ENCODE peak calls at places on chromosomes 5 and 9, in nine cellular contexts. L, U, V, N, P, T, F, E and Y are unnamed samples. For H3K4me1 and H3K9me3, the result is how much of the 10 kb centered on the place peaks cover.

GRCh38 chr5:53321073-53321472 is 159.4 kb upstream of the FST start:
- DNase-seq in T (no peak), P (no peak), E (no peak), N (no peak), U (no peak), L (no peak), F (peak), V (no peak), Y (no peak)

GRCh38 chr5:23675456-23675855 is 168.0 kb downstream of the PRDM9 start:
- DNase-seq in V (no peak), L (no peak), E (no peak), U (no peak), P (no peak), T (no peak), F (no peak), N (no peak), Y (no peak)

GRCh38 chr9:138074516-138074915 is 196.9 kb downstream of the CACNA1B start:
- DNase-seq in P (peak), T (no peak), V (peak), U (peak), F (no peak), L (no peak), E (no peak), N (no peak), Y (no peak)

GRCh38 chr5:56608216-56608925 is 207.0 kb upstream of the MAP3K1 start:
- DNase-seq in L (no peak), V (no peak), P (peak), N (peak), F (no peak), T (no peak), E (no peak), U (no peak), Y (no peak)

GRCh38 chr5:82352146-82352791 is 74.1 kb upstream of the RPS23 start:
- DNase-seq in E (no peak), V (no peak), U (no peak), P (no peak), F (peak), N (peak), T (no peak), L (peak), Y (no peak)

GRCh38 chr9:98172604-98173003 is 19.8 kb downstream of the CORO2A start:
- DNase-seq in T (peak), F (no peak), L (no peak), E (no peak), U (no peak), V (no peak), P (no peak), N (peak), Y (no peak)

GRCh38 chr5:50727149-50727496 is 60.7 kb downstream of the PARP8 start:
- DNase-seq in L (no peak), F (no peak), U (peak), T (peak), V (no peak), E (no peak), P (no peak), N (no peak), Y (no peak)

GRCh38 chr5:58946232-58946631 is 363.4 kb downstream of the RAB3C start:
- DNase-seq in F (no peak), E (no peak), L (no peak), V (no peak), T (no peak), N (no peak), P (no peak), U (no peak), Y (no peak)

GRCh38 chr9:73143606-73144328 is 7.9 kb upstream of the ANXA1 start:
- DNase-seq in E (no peak), N (peak), P (no peak), U (no peak), V (no peak), L (peak), F (peak), T (no peak), Y (no peak)

GRCh38 chr9:26856413-26857032 is 36.1 kb downstream of the CAAP1 start:
- DNase-seq in T (peak), V (no peak), E (no peak), F (peak), N (peak), U (no peak), L (peak), P (no peak), Y (no peak)

GRCh38 chr9:19787672-19788071 is 1.2 kb downstream of the SLC24A2 start:
- DNase-seq in F (no peak), L (no peak), U (no peak), N (no peak), E (no peak), T (no peak), P (no peak), V (no peak), Y (no peak)

GRCh38 chr5:115559524-115559923 is 14.9 kb upstream of the FEM1C start:
- DNase-seq in P (no peak), N (peak), E (no peak), T (no peak), V (no peak), L (no peak), U (no peak), F (peak), Y (no peak)

GRCh38 chr9:92679413-92680165 is 9.7 kb upstream of the IPPK start:
- DNase-seq in L (no peak), T (no peak), V (no peak), E (no peak), F (no peak), U (no peak), N (no peak), P (no peak), Y (no peak)

GRCh38 chr5:40483316-40483715 is 196.4 kb upstream of the PTGER4 start:
- DNase-seq in P (no peak), T (no peak), F (no peak), U (no peak), N (no peak), V (no peak), E (no peak), L (no peak), Y (no peak)

GRCh38 chr9:72065076-72065475 is 4.7 kb upstream of the C9orf57 start:
- DNase-seq in T (no peak), V (no peak), F (no peak), L (no peak), E (no peak), N (no peak), U (no peak), P (no peak), Y (no peak)

GRCh38 chr5:2916076-2916682 is 164.7 kb upstream of the IRX2 start:
- DNase-seq in V (no peak), L (no peak), U (no peak), E (no peak), N (no peak), P (no peak), F (no peak), T (no peak), Y (no peak)

GRCh38 chr5:167582263-167582662 is 709.2 kb upstream of the WWC1 start:
- DNase-seq in L (no peak), T (no peak), V (no peak), N (peak), U (no peak), E (no peak), P (no peak), F (no peak), Y (no peak)

GRCh38 chr9:89730715-89731114 is 125.9 kb downstream of the GADD45G start:
- DNase-seq in E (no peak), F (no peak), V (no peak), L (no peak), U (no peak), P (peak), T (no peak), N (no peak), Y (no peak)

GRCh38 chr9:136572003-136572595 is 26.3 kb upstream of the NOTCH1 start:
- DNase-seq in N (peak), L (no peak), F (peak), U (no peak), E (peak), V (no peak), T (no peak), P (peak), Y (no peak)

GRCh38 chr5:82991678-82992323 is 85.4 kb downstream of the TMEM167A start:
- DNase-seq in T (no peak), L (peak), P (no peak), E (no peak), F (peak), V (no peak), N (peak), U (no peak), Y (no peak)

GRCh38 chr5:65475336-65475735 is 6.4 kb downstream of the ADAMTS6 start:
- DNase-seq in N (no peak), V (no peak), E (no peak), P (no peak), U (no peak), T (no peak), L (peak), F (no peak), Y (no peak)

GRCh38 chr9:82054264-82055015 is 65.9 kb downstream of the SPATA31D1 start:
- DNase-seq in F (no peak), V (no peak), E (no peak), P (no peak), N (no peak), L (no peak), T (no peak), U (no peak), Y (no peak)

GRCh38 chr5:143586781-143587362 is 183.4 kb upstream of the NR3C1 start:
- DNase-seq in E (no peak), T (no peak), P (no peak), F (no peak), N (no peak), U (no peak), V (no peak), L (no peak), Y (no peak)

GRCh38 chr9:122264360-122265264 is at the start of the genes MRRF and RBM18:
- DNase-seq in U (peak), E (peak), N (peak), F (peak), L (peak), P (peak), V (peak), T (peak), Y (peak)

GRCh38 chr5:80976985-80977384 is 16.8 kb downstream of the RASGRF2 start:
- DNase-seq in U (no peak), V (no peak), T (no peak), E (no peak), F (no peak), P (no peak), N (no peak), L (no peak), Y (no peak)

GRCh38 chr5:151870820-151871219 is 53.8 kb downstream of the GLRA1 start:
- DNase-seq in E (no peak), V (no peak), T (no peak), F (peak), P (no peak), N (peak), L (no peak), U (no peak), Y (no peak)

GRCh38 chr9:112884721-112885120 is 6.0 kb downstream of the SLC46A2 start:
- DNase-seq in T (no peak), P (no peak), N (no peak), U (no peak), L (no peak), F (no peak), V (no peak), E (no peak), Y (no peak)

GRCh38 chr9:112069318-112070169 is 105.6 kb downstream of the SUSD1 start:
- DNase-seq in V (no peak), N (no peak), P (no peak), T (no peak), U (no peak), E (no peak), L (no peak), F (peak), Y (no peak)

GRCh38 chr9:110015759-110016158 is 192.2 kb downstream of the C9orf152 start:
- DNase-seq in E (no peak), N (peak), P (no peak), L (peak), F (peak), T (no peak), V (no peak), U (no peak), Y (no peak)

GRCh38 chr5:40599676-40600075 is 80.0 kb upstream of the PTGER4 start:
- DNase-seq in F (no peak), N (no peak), L (no peak), T (no peak), E (no peak), U (no peak), V (no peak), P (no peak), Y (no peak)

GRCh38 chr5:34743878-34744277 is 87.8 kb downstream of the RAI14 start:
- DNase-seq in F (peak), L (no peak), U (no peak), V (no peak), E (no peak), P (no peak), N (peak), T (no peak), Y (no peak)

GRCh38 chr5:54985301-54986268 is at the start of gene ESM1:
- DNase-seq in P (no peak), T (no peak), N (peak), U (no peak), E (no peak), V (no peak), L (peak), F (peak), Y (no peak)

GRCh38 chr9:132094314-132094791 is 14.7 kb upstream of the MED27 start:
- DNase-seq in V (no peak), N (peak), T (no peak), U (no peak), E (no peak), L (no peak), F (peak), P (no peak), Y (no peak)

GRCh38 chr5:129631946-129632345 is 115.9 kb upstream of the MINAR2 start:
- DNase-seq in N (no peak), E (no peak), V (no peak), U (no peak), P (no peak), T (no peak), L (no peak), F (no peak), Y (no peak)

GRCh38 chr5:78527054-78527884 is 121.3 kb downstream of the LHFPL2 start:
- DNase-seq in N (peak), F (peak), T (no peak), E (no peak), P (peak), L (peak), U (peak), V (peak), Y (no peak)

GRCh38 chr9:68715181-68715456 is 10.1 kb downstream of the PIP5K1B start:
- DNase-seq in T (no peak), L (no peak), V (no peak), P (no peak), E (no peak), U (no peak), F (no peak), N (no peak), Y (no peak)

GRCh38 chr9:68711281-68711680 is 6.2 kb downstream of the PIP5K1B start:
- DNase-seq in F (no peak), T (no peak), N (no peak), U (no peak), E (no peak), P (no peak), L (no peak), V (no peak), Y (no peak)

GRCh38 chr9:68710082-68710481 is 5.0 kb downstream of the PIP5K1B start:
- DNase-seq in V (no peak), L (no peak), P (no peak), F (no peak), U (no peak), N (no peak), T (no peak), E (no peak), Y (no peak)

GRCh38 chr9:68717554-68718453 is 12.8 kb downstream of the PIP5K1B start:
- DNase-seq in V (no peak), F (no peak), N (no peak), U (no peak), T (no peak), L (no peak), P (no peak), E (no peak), Y (no peak)

DNA sequence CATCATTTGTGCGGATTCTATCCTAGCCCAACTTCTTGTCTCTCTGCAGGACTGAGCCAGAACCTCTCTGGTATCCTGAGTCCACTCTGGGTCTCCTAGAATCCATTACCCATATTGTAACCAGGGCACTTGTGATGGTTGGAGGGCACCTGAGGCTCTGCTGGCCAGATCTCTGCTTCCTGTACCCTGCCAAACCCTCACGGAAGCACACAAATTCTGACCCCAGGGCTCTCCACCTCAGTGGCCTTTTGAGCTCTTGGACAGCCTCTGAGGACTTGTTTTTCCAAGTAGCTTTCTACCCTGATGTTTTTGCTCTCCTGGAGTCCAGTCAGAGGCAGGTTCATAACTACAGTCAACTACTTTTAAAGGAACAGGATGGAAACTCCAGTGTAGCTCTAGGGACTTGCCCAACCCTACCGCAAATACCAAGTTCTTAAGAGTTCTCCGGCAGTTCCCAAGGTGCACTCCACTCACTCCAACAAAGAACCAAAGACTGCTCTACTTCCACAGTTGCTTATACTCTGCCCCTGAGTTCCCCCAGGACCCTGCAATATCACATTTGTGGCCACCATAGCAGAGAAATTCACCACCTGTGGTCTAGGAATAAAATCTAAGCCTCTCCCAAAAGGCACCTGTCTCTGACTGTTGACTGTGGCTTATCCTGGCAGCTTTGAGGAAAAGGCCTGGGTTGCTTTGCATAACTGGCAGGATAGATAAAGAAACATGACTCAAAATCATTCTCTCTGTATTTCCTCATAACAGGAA is 9.6 kb downstream of the PIP5K1B start:
- DNase-seq in N (no peak), L (no peak), T (no peak), P (no peak), V (no peak), U (no peak), F (no peak), E (no peak), Y (no peak)
- H3K4me1 ChIP-seq in N (under half), L (under half), T (under half), P (under half), V (under half), U (under half), F (under half), E (under half), Y (under half)

GRCh38 chr5:6188344-6188743 is 190.0 kb downstream of the MED10 start:
- DNase-seq in L (no peak), V (no peak), E (no peak), P (no peak), U (no peak), F (no peak), N (no peak), T (no peak), Y (no peak)
- H3K9me3 ChIP-seq in L (under half), V (under half), E (under half), P (under half), U (under half), F (under half), N (under half), T (under half), Y (under half)

DNA sequence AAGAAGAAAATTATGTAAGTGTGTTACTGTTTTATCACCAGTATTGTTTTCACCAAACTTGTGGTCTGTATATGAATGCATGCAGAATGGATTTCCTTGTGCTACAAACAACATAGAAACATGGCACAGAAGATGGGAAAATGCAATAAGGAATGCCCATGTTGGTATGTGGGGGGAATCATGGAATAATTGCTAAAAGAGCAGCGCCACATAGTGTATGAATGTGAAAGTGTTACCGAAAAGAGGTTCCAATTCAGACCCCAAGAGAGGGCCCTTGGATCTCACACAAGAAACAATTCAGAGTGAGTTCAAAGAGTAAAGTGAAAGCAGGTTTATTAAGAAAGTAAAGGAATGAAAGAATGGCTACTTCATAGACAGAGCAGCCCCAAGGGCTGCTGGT is 26.4 kb upstream of the TYRP1 start:
- DNase-seq in U (no peak), T (no peak), F (no peak), P (no peak), E (no peak), V (no peak), L (peak), N (no peak), Y (no peak)
- TF ChIP-seq CTCF in U (no peak), T (no peak), F (no peak), P (no peak), E (no peak), V (no peak), L (peak), N (peak), Y (no peak)

GRCh38 chr9:134651226-134651905 is 9.8 kb downstream of the COL5A1 start:
- DNase-seq in V (peak), N (no peak), T (no peak), E (no peak), U (no peak), F (no peak), L (no peak), P (peak), Y (no peak)

GRCh38 chr9:134650431-134651190 is 9.0 kb downstream of the COL5A1 start:
- DNase-seq in L (no peak), T (no peak), V (peak), N (no peak), E (no peak), P (peak), U (no peak), F (no peak), Y (no peak)

GRCh38 chr9:134647359-134648115 is 5.9 kb downstream of the COL5A1 start:
- DNase-seq in V (no peak), P (peak), F (no peak), E (no peak), L (no peak), T (no peak), U (peak), N (no peak), Y (no peak)

GRCh38 chr9:134645607-134646365 is 4.2 kb downstream of the COL5A1 start:
- DNase-seq in F (no peak), E (no peak), L (no peak), V (no peak), N (no peak), P (no peak), U (no peak), T (no peak), Y (no peak)

DNA sequence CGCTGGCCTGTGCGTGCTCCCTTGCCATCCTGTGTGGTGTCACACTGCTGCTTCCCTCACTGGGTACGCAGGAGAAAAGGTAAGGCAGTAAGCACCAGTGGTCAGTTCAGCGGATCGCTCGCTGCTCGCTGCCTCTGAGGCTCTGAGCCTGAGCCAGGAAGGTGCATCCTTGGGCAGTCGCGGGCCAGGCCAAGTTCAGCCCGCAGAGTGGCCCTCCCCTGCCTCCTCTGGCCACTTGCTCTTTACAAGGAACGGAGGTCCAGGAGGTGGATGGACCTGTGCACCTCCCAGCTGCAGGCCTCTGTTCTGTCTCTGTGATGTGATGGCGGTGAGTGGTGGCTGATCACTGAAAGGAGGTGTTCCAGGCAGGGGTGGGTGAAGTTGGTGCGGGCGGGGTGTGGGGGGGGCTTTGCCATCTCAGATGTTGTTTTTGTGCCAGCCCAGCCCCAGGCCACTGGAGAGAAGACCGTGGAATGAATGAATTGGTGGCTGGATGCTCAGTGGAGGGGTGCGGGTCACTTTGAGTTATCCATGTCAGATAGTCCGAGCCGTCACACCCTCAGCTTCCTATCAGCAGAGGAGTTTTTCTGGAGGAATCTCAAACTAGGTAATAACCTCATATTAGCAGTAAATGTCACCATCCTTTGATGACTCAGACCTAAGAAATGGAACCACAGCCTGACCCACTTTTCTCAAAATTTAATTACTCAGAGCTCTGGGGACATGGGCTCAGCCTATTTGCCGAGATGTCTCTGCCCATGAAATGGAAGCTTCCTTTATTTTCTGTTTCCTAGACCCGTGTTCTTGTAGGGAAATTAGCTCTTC is 7.3 kb downstream of the COL5A1 start:
- DNase-seq in T (no peak), P (peak), E (no peak), F (peak), U (no peak), V (no peak), L (no peak), N (peak), Y (no peak)
- H3K4me1 ChIP-seq in T (under half), P (under half), E (half or more), F (half or more), U (under half), V (half or more), L (under half), N (under half), Y (under half)

GRCh38 chr5:141392429-141393198 is at the start of gene PCDHGA8:
- DNase-seq in P (no peak), E (no peak), L (no peak), N (peak), U (no peak), V (no peak), T (no peak), F (no peak), Y (no peak)
- H3K9me3 ChIP-seq in P (under half), E (half or more), L (under half), N (half or more), U (half or more), V (half or more), T (under half), F (under half), Y (half or more)